ENCODE peak calls at places on chromosome 20, in seven cellular contexts. U is lung, F is astrocyte of the cerebellum, K is brain microvascular endothelial cell, N is fibroblast of lung, R is keratinocyte, W is AG04450. A is an unnamed sample.

GRCh38 chr20:36805396-36805795 is 31.8 kb upstream of the DSN1 start:
- DNase-seq in U (no peak), F (no peak), K (no peak), N (no peak), R (no peak), W (no peak), A (no peak)

GRCh38 chr20:37343994-37344355 is 2.0 kb upstream of the SRC start:
- DNase-seq in U (no peak), F (no peak), K (no peak), N (no peak), R (no peak), W (no peak), A (no peak)

GRCh38 chr20:50729925-50730764 is 1.2 kb upstream of the PARD6B start:
- DNase-seq in U (no peak), F (no peak), K (no peak), N (peak), R (no peak), W (no peak), A (no peak)

GRCh38 chr20:17921774-17922173 is 46.8 kb downstream of the SNX5 start:
- DNase-seq in U (no peak), F (no peak), K (no peak), N (no peak), R (no peak), W (no peak), A (no peak)

GRCh38 chr20:17511401-17511800 is 19.8 kb downstream of the BFSP1 start:
- DNase-seq in U (no peak), F (no peak), K (no peak), N (no peak), R (no peak), W (no peak), A (no peak)

GRCh38 chr20:43911066-43911465 is 3.6 kb upstream of the TOX2 start:
- DNase-seq in U (peak), F (peak), K (peak), N (peak), R (peak), W (no peak), A (peak)

GRCh38 chr20:18645196-18645745 is 57.4 kb downstream of the DTD1 start:
- DNase-seq in U (no peak), F (no peak), K (no peak), N (no peak), R (no peak), W (no peak), A (no peak)

GRCh38 chr20:34390769-34391447 is 27.8 kb downstream of the ITCH start:
- DNase-seq in U (peak), F (peak), K (peak), N (peak), R (peak), W (peak), A (peak)

GRCh38 chr20:7155282-7155681 is 387.8 kb downstream of the BMP2 start:
- DNase-seq in U (no peak), F (no peak), K (no peak), N (no peak), R (no peak), W (no peak), A (no peak)

GRCh38 chr20:44054118-44054517 is 132.9 kb downstream of the JPH2 start:
- DNase-seq in U (no peak), F (no peak), K (no peak), N (no peak), R (no peak), W (no peak), A (no peak)

GRCh38 chr20:1810926-1811620 is 84.1 kb upstream of the SIRPA start:
- DNase-seq in U (no peak), F (no peak), K (peak), N (peak), R (no peak), W (no peak), A (peak)

GRCh38 chr20:13098720-13099355 is 90.1 kb downstream of the SPTLC3 start:
- DNase-seq in U (no peak), F (no peak), K (no peak), N (no peak), R (no peak), W (no peak), A (no peak)

GRCh38 chr20:1227121-1227582 is 1.3 kb downstream of the RAD21L1 start:
- DNase-seq in U (no peak), F (no peak), K (no peak), N (no peak), R (no peak), W (no peak), A (no peak)

GRCh38 chr20:43404880-43405279 is 52.8 kb upstream of the SRSF6 start:
- DNase-seq in U (peak), F (no peak), K (no peak), N (no peak), R (no peak), W (no peak), A (no peak)

GRCh38 chr20:43914697-43915208 is at the start of gene TOX2:
- DNase-seq in U (no peak), F (no peak), K (no peak), N (peak), R (no peak), W (no peak), A (no peak)

GRCh38 chr20:36307412-36308317 is 1.5 kb downstream of the DLGAP4 start:
- DNase-seq in U (no peak), F (no peak), K (no peak), N (no peak), R (no peak), W (no peak), A (no peak)

GRCh38 chr20:16279320-16279719 is 293.9 kb downstream of the KIF16B start:
- DNase-seq in U (no peak), F (no peak), K (no peak), N (no peak), R (no peak), W (no peak), A (no peak)

GRCh38 chr20:50012282-50013263 is 29.8 kb downstream of the SNAI1 start:
- DNase-seq in U (no peak), F (no peak), K (no peak), N (no peak), R (no peak), W (no peak), A (no peak)

GRCh38 chr20:2693996-2694471 is 1.5 kb downstream of the EBF4 start:
- DNase-seq in U (no peak), F (no peak), K (no peak), N (no peak), R (no peak), W (no peak), A (no peak)

GRCh38 chr20:34579936-34580587 is 21.5 kb downstream of the MAP1LC3A start:
- DNase-seq in U (no peak), F (no peak), K (no peak), N (peak), R (no peak), W (no peak), A (no peak)

GRCh38 chr20:37102571-37102970 is 6.8 kb upstream of the RBL1 start:
- DNase-seq in U (no peak), F (no peak), K (no peak), N (no peak), R (no peak), W (no peak), A (no peak)

GRCh38 chr20:43844778-43845614 is 69.7 kb upstream of the TOX2 start:
- DNase-seq in U (no peak), F (peak), K (peak), N (peak), R (peak), W (peak), A (peak)

GRCh38 chr20:21705466-21706344 is at the start of gene PAX1:
- DNase-seq in U (no peak), F (no peak), K (no peak), N (no peak), R (no peak), W (no peak), A (no peak)

GRCh38 chr20:41428285-41428684 is 61.7 kb upstream of the EMILIN3 start:
- DNase-seq in U (no peak), F (no peak), K (peak), N (peak), R (peak), W (peak), A (peak)

GRCh38 chr20:3687655-3688054 is 5.8 kb upstream of the ADAM33 start:
- DNase-seq in U (no peak), F (no peak), K (peak), N (peak), R (no peak), W (peak), A (no peak)

GRCh38 chr20:47950103-47950502 is 164.8 kb upstream of the SULF2 start:
- DNase-seq in U (no peak), F (no peak), K (peak), N (peak), R (no peak), W (no peak), A (no peak)

GRCh38 chr20:41004561-41005360 is 23.9 kb upstream of the TOP1 start:
- DNase-seq in U (no peak), F (no peak), K (no peak), N (peak), R (peak), W (no peak), A (no peak)

GRCh38 chr20:2631228-2631627 is 21.2 kb upstream of the NOP56 start:
- DNase-seq in U (no peak), F (no peak), K (no peak), N (no peak), R (no peak), W (no peak), A (no peak)

GRCh38 chr20:4192378-4193048 is 177.2 kb upstream of the RNF24 start:
- DNase-seq in U (no peak), F (no peak), K (peak), N (no peak), R (no peak), W (no peak), A (no peak)

GRCh38 chr20:4062721-4063606 is 47.6 kb upstream of the RNF24 start:
- DNase-seq in U (no peak), F (no peak), K (no peak), N (no peak), R (no peak), W (no peak), A (no peak)

GRCh38 chr20:25081065-25081729 is 744 bp downstream of the VSX1 start:
- DNase-seq in U (no peak), F (no peak), K (no peak), N (no peak), R (no peak), W (no peak), A (no peak)

GRCh38 chr20:30611239-30611984 is 646.1 kb upstream of the DEFB115 start:
- DNase-seq in U (no peak), F (no peak), K (no peak), N (no peak), R (no peak), W (no peak), A (no peak)

GRCh38 chr20:46568570-46569129 is 18.2 kb upstream of the OCSTAMP start:
- DNase-seq in U (peak), F (peak), K (peak), N (peak), R (no peak), W (no peak), A (peak)

DNA sequence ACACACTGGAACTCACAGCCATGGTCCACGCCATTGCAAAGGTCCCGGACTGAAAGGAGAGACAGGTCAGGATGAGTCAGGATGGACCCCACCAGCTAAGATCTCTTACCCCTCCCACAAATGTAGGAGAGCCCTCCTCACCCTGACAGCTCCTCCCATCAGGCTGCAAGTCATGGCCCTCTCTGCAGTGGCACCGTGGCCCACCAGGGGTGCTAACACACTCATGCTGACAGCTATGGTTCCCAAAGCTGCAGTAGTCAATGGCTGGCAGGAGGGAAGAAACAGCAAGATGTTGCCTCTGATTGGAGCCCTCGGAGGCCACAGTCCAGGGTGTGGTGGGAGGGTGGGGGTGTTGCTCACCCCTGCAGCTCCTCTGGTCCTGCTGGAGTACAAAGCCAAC is 5.7 kb upstream of the RBPJL start:
- DNase-seq in U (no peak), F (no peak), K (peak), N (peak), R (no peak), W (no peak), A (no peak)
- TF ChIP-seq CTCF in U (no peak), F (peak), K (peak), N (peak), R (peak), W (peak), A (peak)

GRCh38 chr20:61812771-61813485 is 252.8 kb downstream of the TAF4 start:
- DNase-seq in U (no peak), F (no peak), K (no peak), N (no peak), R (peak), W (no peak), A (no peak)

GRCh38 chr20:61810066-61810708 is 255.5 kb downstream of the TAF4 start:
- DNase-seq in U (no peak), F (no peak), K (no peak), N (no peak), R (no peak), W (no peak), A (no peak)

GRCh38 chr20:61810709-61811565 is 254.7 kb downstream of the TAF4 start:
- DNase-seq in U (no peak), F (no peak), K (no peak), N (no peak), R (no peak), W (no peak), A (no peak)

GRCh38 chr20:61813791-61814190 is 251.9 kb downstream of the TAF4 start:
- DNase-seq in U (no peak), F (no peak), K (no peak), N (no peak), R (no peak), W (no peak), A (no peak)

DNA sequence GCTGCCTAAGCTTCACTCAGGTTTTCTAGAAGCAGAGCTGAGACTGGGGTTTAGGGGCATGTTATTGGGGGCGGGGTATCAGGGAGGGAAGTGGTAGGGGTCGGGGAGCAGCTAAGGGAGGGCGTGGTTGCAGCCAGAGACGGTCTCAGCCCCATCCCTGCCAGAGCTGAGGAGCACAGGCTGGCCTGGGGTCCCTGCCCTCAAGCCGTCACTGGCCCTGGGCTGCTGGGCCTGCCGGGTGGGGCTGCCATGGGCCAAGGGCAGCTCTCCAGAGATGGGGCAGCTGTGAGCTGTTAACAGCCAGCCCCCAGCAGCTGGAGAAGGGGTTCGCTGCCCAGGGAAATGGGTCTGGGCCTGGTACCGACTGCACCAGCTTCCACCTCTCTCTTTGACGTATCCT is 253.6 kb downstream of the TAF4 start:
- DNase-seq in U (no peak), F (no peak), K (no peak), N (no peak), R (no peak), W (no peak), A (no peak)
- H3K4me3 ChIP-seq in U (no peak), F (no peak), K (no peak), N (no peak), R (no peak), W (no peak), A (no peak)

DNA sequence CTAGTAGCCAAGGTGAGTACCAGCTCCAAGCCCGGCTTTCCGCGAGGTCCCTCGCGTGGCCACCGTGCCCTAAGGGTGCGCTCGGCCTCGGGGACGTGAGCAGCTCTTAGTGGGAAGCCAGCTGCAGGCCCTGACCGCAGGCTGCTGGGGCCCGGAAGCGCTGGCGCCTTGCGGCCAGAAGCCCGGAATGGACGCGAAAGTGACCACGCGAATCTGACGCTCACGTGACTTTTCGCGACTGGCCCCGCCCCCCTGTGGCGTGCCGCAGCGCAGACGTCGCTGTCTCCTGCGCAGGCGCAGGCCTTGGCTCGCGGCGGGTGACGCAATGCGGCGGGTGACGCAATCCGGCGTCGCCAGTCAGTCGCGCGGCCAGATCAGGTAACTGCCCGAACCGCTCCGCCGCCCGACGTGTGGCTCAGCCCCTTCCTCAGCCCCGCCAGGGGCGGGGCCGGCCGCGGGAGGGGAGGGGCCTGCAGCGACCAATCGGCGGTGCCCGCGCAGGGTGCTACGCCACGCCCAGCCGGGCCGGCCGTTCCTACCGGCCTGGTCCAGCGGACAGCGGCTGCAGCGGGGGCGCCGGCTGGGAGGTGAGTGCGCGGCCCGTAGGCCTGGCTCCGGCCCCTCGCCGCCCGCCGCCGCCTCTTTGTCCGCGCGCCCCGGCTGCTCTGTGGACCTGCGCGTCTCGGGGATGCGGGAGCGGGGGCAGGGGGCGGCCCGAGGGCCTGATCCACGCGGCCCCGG is at the start of gene GZF1:
- DNase-seq in U (peak), F (peak), K (peak), N (peak), R (peak), W (peak), A (peak)
- TF ChIP-seq CTCF in U (no peak), F (no peak), K (no peak), N (no peak), R (no peak), W (no peak), A (no peak)

GRCh38 chr20:32752021-32752457 is 8.8 kb upstream of the COMMD7 start:
- DNase-seq in U (no peak), F (no peak), K (no peak), N (no peak), R (no peak), W (no peak), A (no peak)
- H3K4me3 ChIP-seq in U (no peak), F (no peak), K (no peak), N (no peak), R (no peak), W (no peak), A (no peak)

GRCh38 chr20:58636983-58637421 is 14.1 kb upstream of the STX16 start:
- DNase-seq in U (no peak), F (no peak), K (no peak), N (no peak), R (no peak), W (no peak), A (no peak)
- TF ChIP-seq CTCF in U (no peak), F (peak), K (peak), N (no peak), R (no peak), W (no peak), A (no peak)

GRCh38 chr20:53774487-53775203 is 181.0 kb upstream of the ZNF217 start:
- DNase-seq in U (no peak), F (peak), K (peak), N (peak), R (no peak), W (peak), A (peak)
- H3K4me3 ChIP-seq in U (no peak), F (no peak), K (no peak), N (no peak), R (no peak), W (no peak), A (no peak)

GRCh38 chr20:64167676-64168075 is 3.4 kb downstream of the MYT1 start:
- DNase-seq in U (no peak), F (no peak), K (no peak), N (no peak), R (no peak), W (no peak), A (no peak)
- TF ChIP-seq CTCF in U (no peak), F (no peak), K (no peak), N (no peak), R (no peak), W (no peak), A (no peak)

GRCh38 chr20:57483287-57484050 is 41.5 kb downstream of the CTCFL start:
- DNase-seq in U (no peak), F (no peak), K (no peak), N (no peak), R (no peak), W (no peak), A (no peak)
- H3K4me3 ChIP-seq in U (no peak), F (no peak), K (no peak), N (no peak), R (no peak), W (no peak), A (no peak)

GRCh38 chr20:58851221-58851968 is 693 bp upstream of the GNAS-AS1 start:
- DNase-seq in U (no peak), F (no peak), K (no peak), N (no peak), R (no peak), W (no peak), A (no peak)
- TF ChIP-seq CTCF in U (no peak), F (no peak), K (no peak), N (no peak), R (no peak), W (no peak), A (no peak)

DNA sequence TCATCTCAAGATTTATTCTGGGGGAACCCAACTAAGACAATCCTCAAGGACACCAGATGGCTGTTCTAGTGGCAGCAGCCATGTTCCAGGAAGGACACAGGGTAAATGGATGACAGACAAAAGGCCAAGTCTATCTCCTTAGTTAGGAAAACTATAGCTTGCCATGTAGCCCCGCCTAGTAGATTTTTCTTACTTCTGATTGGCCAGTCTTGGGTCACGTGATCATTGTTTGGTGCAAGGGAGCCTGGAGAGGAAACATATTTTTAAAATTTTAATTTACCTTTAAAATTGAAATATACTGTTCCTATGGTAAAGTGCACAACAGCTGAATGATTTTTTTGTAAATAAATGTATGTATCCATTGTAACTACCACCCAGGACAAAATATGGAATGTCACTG is 4.4 kb upstream of the KCNS1 start:
- DNase-seq in U (no peak), F (no peak), K (no peak), N (no peak), R (no peak), W (no peak), A (no peak)
- H3K4me3 ChIP-seq in U (no peak), F (no peak), K (no peak), N (no peak), R (no peak), W (no peak), A (no peak)